ENCODE peak calls at places on chromosomes 1 and 21, in four cellular contexts. D, S, K and N are unnamed samples.
A peak's percentile ranks its signal among the peaks of the same experiment; 100 is the strongest.

GRCh38 chr1:112904071-112904830 is 51.7 kb downstream of the SLC16A1 start:
- DNase-seq in K (no peak), S (peak; percentile 72), D (no peak), N (no peak)

GRCh38 chr1:6794164-6794563 is 8.9 kb downstream of the CAMTA1 start:
- DNase-seq in D (peak; percentile 32), K (no peak), S (no peak), N (no peak)

GRCh38 chr1:80054129-80054528 is 1047.6 kb upstream of the ADGRL4 start:
- DNase-seq in K (no peak), S (peak; percentile 3), D (no peak), N (no peak)

GRCh38 chr1:186426118-186426517 is 34.8 kb downstream of the PDC start:
- DNase-seq in K (no peak), S (no peak), D (no peak), N (no peak)

GRCh38 chr1:95249929-95250328 is 15.9 kb downstream of the RWDD3 start:
- DNase-seq in K (no peak), D (no peak), S (no peak), N (no peak)

GRCh38 chr1:51311826-51312225 is 18.5 kb downstream of the TTC39A start:
- DNase-seq in S (no peak), D (no peak), K (no peak), N (no peak)

GRCh38 chr1:92922378-92923035 is 38.8 kb downstream of the DIPK1A start:
- DNase-seq in D (no peak), K (no peak), S (peak; percentile 75), N (no peak)

GRCh38 chr1:226569879-226570547 is 21.4 kb downstream of the STUM start:
- DNase-seq in K (no peak), D (peak; percentile 16), S (peak; percentile 72), N (peak; percentile 77)

GRCh38 chr1:12541274-12542137 is 76.5 kb downstream of the DHRS3 start:
- DNase-seq in S (peak; percentile 85), D (no peak), K (no peak), N (no peak)

GRCh38 chr1:179929955-179930798 is 24.4 kb upstream of the CEP350 start:
- DNase-seq in S (no peak), D (peak; percentile 3), K (no peak), N (no peak)

GRCh38 chr21:21345296-21345695 is 347.1 kb downstream of the NCAM2 start:
- DNase-seq in D (no peak), S (no peak), K (no peak), N (no peak)

GRCh38 chr21:21341041-21341440 is 342.8 kb downstream of the NCAM2 start:
- DNase-seq in S (no peak), D (no peak), K (no peak), N (no peak)

GRCh38 chr21:21345872-21346271 is 347.7 kb downstream of the NCAM2 start:
- DNase-seq in K (no peak), S (no peak), D (no peak), N (no peak)
- TF ChIP-seq CREM in K (no peak), S (no peak), D (no peak), N (no peak)

DNA sequence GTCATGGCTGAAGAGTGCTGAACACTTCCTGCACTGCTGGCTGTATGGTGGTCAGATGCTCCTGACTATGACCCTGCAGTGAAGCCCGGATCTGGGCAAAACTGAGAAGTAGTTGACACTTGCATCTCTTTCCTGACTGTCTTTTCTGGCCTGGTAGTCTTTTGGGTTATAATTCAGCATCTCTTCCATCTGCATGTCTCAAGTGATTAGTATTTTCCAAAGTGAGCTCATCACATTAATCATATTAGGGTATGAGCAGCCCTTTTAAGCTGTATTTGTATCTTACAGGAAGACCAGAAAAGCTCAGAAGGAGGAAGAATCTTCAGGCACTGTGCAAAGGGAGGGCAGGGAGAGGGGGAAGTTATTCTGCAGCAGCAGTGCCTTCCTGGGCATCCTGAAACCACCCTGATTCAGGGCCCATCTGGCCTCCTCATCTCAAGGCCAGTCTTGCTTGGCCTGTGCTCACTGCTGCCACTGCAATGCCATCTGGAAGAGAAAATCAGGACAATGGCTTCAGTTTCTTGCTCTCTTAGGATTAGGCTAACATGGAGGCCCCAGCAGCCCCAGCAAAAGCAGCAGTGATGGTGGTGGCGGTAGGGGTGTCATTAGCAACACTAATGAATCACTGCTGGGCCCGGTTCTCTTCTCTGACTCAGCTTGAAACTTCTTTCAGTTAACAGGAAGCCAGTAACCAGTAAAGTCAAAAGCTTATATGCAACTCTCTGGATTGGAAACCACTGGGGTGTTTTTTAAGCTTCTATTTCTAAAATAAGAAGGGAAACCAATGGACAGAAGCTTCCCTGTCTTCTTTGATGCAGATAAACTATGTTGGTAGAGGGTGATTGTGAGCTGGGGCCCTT is 63.3 kb upstream of the WDR26 start:
- DNase-seq in D (no peak), S (no peak), K (peak; percentile 80), N (peak; percentile 54)
- TF ChIP-seq CREM in D (no peak), S (no peak), K (peak; percentile 62), N (no peak)

DNA sequence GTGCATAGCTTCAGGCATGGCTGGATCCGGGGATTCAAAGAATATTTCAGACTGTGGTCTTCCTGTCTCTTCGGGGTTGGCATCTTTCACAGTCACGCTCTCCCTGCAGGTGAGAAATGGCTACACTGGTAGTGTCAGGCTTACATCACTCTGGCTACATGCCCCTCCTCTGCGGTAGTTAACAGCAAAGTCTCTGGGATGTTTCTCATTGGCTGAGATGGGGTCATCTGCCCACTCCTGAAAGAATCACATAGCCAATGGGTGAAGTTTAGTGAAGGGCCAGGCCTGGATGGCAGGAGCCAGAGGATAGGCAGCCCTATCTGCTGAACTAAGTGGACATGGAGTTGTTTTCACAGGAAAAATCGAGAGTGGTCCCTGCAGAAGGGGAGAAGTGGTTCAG is 356.5 kb downstream of the MATN1 start:
- DNase-seq in K (no peak), D (no peak), S (peak; percentile 27), N (no peak)
- TF ChIP-seq CREM in K (no peak), D (no peak), S (no peak), N (no peak)

GRCh38 chr21:45535341-45536081 is 6.7 kb downstream of the SLC19A1 start:
- DNase-seq in D (no peak), K (no peak), S (no peak), N (peak; percentile 9)

GRCh38 chr21:45532826-45533730 is 9.2 kb downstream of the SLC19A1 start:
- DNase-seq in S (no peak), D (no peak), K (no peak), N (peak; percentile 8)

GRCh38 chr21:45531393-45532215 is 10.6 kb downstream of the SLC19A1 start:
- DNase-seq in K (no peak), D (no peak), S (no peak), N (peak; percentile 14)

GRCh38 chr21:45534591-45535331 is 7.5 kb downstream of the SLC19A1 start:
- DNase-seq in S (no peak), K (no peak), D (no peak), N (peak; percentile 6)

GRCh38 chr21:45533731-45534571 is 8.3 kb downstream of the SLC19A1 start:
- DNase-seq in S (no peak), K (no peak), D (no peak), N (peak; percentile 8)
- TF ChIP-seq CREM in S (no peak), K (no peak), D (no peak), N (no peak)

GRCh38 chr1:208329291-208329690 is 85.1 kb upstream of the PLXNA2 start:
- DNase-seq in K (no peak), D (no peak), S (no peak), N (no peak)

GRCh38 chr1:208326033-208326432 is 81.8 kb upstream of the PLXNA2 start:
- DNase-seq in K (no peak), S (no peak), D (no peak), N (no peak)

GRCh38 chr1:208318150-208318734 is 74.1 kb upstream of the PLXNA2 start:
- DNase-seq in D (no peak), K (no peak), S (no peak), N (no peak)

DNA sequence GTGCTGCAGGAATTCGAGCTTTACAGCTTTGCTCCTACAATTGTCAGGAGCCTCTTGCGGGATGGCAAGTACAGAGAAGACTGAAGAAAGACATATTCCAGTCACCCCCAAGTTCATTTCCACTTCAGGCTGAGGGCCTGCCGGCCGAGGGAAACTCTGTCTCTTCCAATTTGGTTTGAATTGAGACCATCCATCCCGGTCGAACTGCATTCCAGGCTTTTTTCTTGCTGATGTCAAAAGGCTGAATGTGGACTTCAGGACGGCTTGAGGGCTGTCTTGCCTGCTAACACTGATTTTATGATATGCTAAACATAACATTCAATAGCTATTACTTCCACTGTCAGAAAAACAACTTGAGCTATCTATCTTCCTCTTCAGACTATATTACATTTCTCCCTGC is 79.8 kb upstream of the PLXNA2 start:
- DNase-seq in D (no peak), K (no peak), S (no peak), N (no peak)
- TF ChIP-seq CREM in D (no peak), K (no peak), S (no peak), N (no peak)

GRCh38 chr1:19258353-19258752 is 6.7 kb downstream of the MRTO4 start:
- DNase-seq in D (no peak), S (no peak), K (no peak), N (no peak)

GRCh38 chr1:19262047-19262446 is 10.4 kb downstream of the MRTO4 start:
- DNase-seq in S (no peak), K (no peak), D (no peak), N (no peak)

GRCh38 chr1:19262728-19263127 is 11.1 kb downstream of the MRTO4 start:
- DNase-seq in S (no peak), D (no peak), K (no peak), N (no peak)

GRCh38 chr1:19257178-19257914 is 5.7 kb downstream of the MRTO4 start:
- DNase-seq in S (no peak), K (no peak), D (no peak), N (no peak)

DNA sequence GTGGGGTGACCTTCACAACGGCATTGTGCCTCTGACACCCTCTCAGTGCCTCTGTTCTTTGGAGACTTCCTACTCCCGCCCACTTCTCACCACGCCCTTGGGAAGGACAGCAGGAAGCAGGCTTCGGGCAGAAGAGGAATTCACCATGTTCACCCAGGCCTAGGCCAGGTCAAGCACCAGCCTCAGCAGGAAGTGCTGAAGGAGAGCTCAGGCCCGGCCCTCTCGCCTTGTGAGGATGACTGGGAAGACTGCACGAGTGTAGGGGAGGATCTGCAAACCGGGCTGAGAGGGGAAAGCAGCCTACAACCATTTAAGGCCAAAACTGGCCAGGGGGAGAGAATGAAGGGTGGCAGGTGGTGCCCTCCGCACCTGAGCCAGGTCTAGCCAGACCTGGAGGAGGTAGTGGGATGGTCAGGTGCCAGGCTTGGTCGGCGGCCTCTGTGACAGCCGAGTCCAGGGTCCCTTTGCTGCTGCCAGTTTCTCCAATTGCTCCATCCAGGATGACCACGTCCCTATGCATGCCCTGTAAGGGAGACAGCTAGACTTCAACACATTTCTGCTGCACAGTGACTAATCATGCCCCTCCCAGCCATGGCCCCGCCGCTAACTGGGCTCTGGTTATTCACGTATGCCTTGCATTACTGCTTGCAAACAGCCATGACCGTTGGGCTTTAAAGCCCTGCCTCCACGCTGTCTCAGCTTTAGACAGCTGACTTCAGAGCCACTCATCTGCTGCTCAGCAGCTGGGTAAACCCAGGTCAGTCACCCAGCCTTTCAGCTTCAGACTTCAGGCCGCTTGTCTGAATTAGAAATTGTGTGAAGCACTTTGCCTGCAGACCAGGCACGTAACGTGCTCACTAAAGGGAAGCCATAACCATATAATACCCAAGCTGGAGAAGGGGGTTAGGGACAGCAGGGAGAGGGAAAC is 8.9 kb downstream of the MRTO4 start:
- DNase-seq in K (no peak), D (no peak), S (no peak), N (no peak)
- TF ChIP-seq CREM in K (no peak), D (no peak), S (no peak), N (no peak)

GRCh38 chr21:28833609-28834008 is 159.1 kb downstream of the LTN1 start:
- DNase-seq in S (no peak), K (no peak), D (no peak), N (no peak)

GRCh38 chr21:28834335-28835238 is 158.1 kb downstream of the LTN1 start:
- DNase-seq in K (no peak), S (no peak), D (no peak), N (no peak)

GRCh38 chr21:28832715-28833061 is 160.0 kb downstream of the LTN1 start:
- DNase-seq in D (no peak), S (no peak), K (no peak), N (no peak)

GRCh38 chr21:28833181-28833580 is 159.5 kb downstream of the LTN1 start:
- DNase-seq in D (no peak), S (no peak), K (no peak), N (no peak)

GRCh38 chr21:28832013-28832714 is 160.5 kb downstream of the LTN1 start:
- DNase-seq in S (peak; percentile 15), D (peak; percentile 5), K (no peak), N (no peak)
- TF ChIP-seq CREM in S (no peak), D (no peak), K (no peak), N (no peak)